ENCODE peak calls at places on chromosomes 2 and 18, in five cellular contexts. D, Z, K, P and A are unnamed samples.

GRCh38 chr2:137228566-137228965 is 463.2 kb downstream of the THSD7B start:
- DNase-seq in D (no peak), Z (no peak), K (no peak), P (no peak), A (no peak)

GRCh38 chr18:8686556-8686955 is 18.8 kb upstream of the MTCL1 start:
- DNase-seq in D (no peak), Z (no peak), K (no peak), P (no peak), A (no peak)

GRCh38 chr18:33579868-33580205 is 1.8 kb downstream of the ASXL3 start:
- DNase-seq in D (no peak), Z (no peak), K (no peak), P (no peak), A (no peak)

GRCh38 chr18:48818329-48819254 is 132.2 kb downstream of the SMAD7 start:
- DNase-seq in D (peak; percentile 37), Z (no peak), K (no peak), P (no peak), A (no peak)

GRCh38 chr18:68555935-68556334 is 159.0 kb downstream of the TMX3 start:
- DNase-seq in D (no peak), Z (no peak), K (no peak), P (no peak), A (no peak)

GRCh38 chr2:30195011-30195410 is 36.3 kb upstream of the LBH start:
- DNase-seq in D (no peak), Z (no peak), K (no peak), P (no peak), A (no peak)

GRCh38 chr2:14675489-14675888 is 43.0 kb downstream of the LRATD1 start:
- DNase-seq in D (no peak), Z (no peak), K (no peak), P (no peak), A (no peak)

GRCh38 chr2:192068966-192069365 is 125.8 kb downstream of the TMEFF2 start:
- DNase-seq in D (no peak), Z (no peak), K (no peak), P (no peak), A (no peak)

GRCh38 chr2:201357216-201357615 is at the start of gene FLACC1:
- DNase-seq in D (no peak), Z (peak; percentile 24), K (no peak), P (no peak), A (peak; percentile 51)

GRCh38 chr18:59015531-59016152 is 124.0 kb upstream of the SEC11C start:
- DNase-seq in D (peak; percentile 26), Z (no peak), K (no peak), P (no peak), A (no peak)

GRCh38 chr18:45806226-45806625 is 19.2 kb upstream of the SIGLEC15 start:
- DNase-seq in D (no peak), Z (peak; percentile 47), K (no peak), P (no peak), A (no peak)

GRCh38 chr18:25941556-25941955 is 148.9 kb downstream of the SS18 start:
- DNase-seq in D (no peak), Z (no peak), K (no peak), P (no peak), A (no peak)

GRCh38 chr2:183069174-183069573 is 9.4 kb upstream of the DUSP19 start:
- DNase-seq in D (no peak), Z (no peak), K (no peak), P (no peak), A (no peak)

GRCh38 chr2:127638361-127639110 is 7.4 kb upstream of the GPR17 start:
- DNase-seq in D (peak; percentile 83), Z (no peak), K (no peak), P (no peak), A (no peak)

GRCh38 chr2:27723372-27724144 is 48.0 kb upstream of the MRPL33 start:
- DNase-seq in D (peak; percentile 81), Z (peak; percentile 68), K (no peak), P (peak; percentile 70), A (no peak)

GRCh38 chr2:113126845-113127645 is at the start of gene IL1RN:
- DNase-seq in D (peak; percentile 23), Z (no peak), K (no peak), P (no peak), A (no peak)

GRCh38 chr2:168336786-168337388 is 89.5 kb upstream of the STK39 start:
- DNase-seq in D (peak; percentile 67), Z (no peak), K (no peak), P (no peak), A (no peak)

GRCh38 chr2:44956841-44957240 is 15.3 kb downstream of the SIX3 start:
- DNase-seq in D (no peak), Z (no peak), K (no peak), P (no peak), A (no peak)

GRCh38 chr2:1855150-1855549 is 110.8 kb upstream of the PXDN start:
- DNase-seq in D (peak; percentile 69), Z (no peak), K (no peak), P (no peak), A (no peak)

GRCh38 chr2:80073134-80073561 is 231.4 kb downstream of the LRRTM1 start:
- DNase-seq in D (no peak), Z (peak; percentile 16), K (no peak), P (no peak), A (peak; percentile 9)

DNA sequence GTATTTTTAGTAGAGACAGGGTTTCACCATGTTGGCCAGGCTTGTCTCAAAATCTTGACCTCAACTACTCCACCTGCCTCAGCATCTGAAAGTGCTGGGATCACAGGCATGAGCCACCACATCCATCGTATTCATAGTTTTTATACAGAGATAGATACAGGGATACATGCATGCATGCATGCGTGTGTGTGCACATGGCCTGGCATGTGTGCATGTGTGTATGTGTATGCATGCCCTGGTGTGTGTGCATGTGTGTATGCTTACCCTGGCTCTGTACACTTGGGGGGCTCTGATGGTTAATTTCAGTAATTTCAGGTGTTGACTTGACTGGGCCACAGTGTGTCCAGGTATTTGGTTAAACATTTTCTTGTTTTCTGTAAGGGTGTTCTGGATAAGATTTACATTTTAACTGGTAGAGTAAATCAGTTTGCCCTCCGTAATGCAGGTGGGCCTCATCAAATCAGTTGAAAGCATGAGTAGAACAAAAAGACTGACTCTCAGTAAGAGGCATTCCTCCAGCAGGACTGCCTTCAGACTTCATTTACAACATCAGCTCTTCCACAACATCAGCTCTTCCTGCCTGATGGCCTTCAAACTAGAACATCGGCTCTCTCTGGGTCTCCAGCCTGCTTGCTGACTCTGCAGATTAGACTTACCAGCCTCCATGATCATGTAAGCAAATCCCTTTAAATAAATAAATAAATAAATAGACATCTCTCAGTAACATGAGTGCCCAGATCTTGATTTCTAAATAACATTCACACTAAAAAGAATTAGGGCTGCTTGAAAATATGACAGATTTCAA is 30.8 kb downstream of the SESTD1 start:
- DNase-seq in D (no peak), Z (no peak), K (no peak), P (no peak), A (no peak)
- TF ChIP-seq POLR2A in D (no peak), Z (no peak), K (no peak), P (no peak), A (no peak)

GRCh38 chr2:65436169-65436824 is 3.9 kb upstream of the SPRED2 start:
- DNase-seq in D (peak; percentile 76), Z (peak; percentile 59), K (peak; percentile 55), P (peak; percentile 94), A (peak; percentile 85)
- TF ChIP-seq POLR2A in D (no peak), Z (no peak), K (peak; percentile 38), P (peak; percentile 86), A (no peak)

DNA sequence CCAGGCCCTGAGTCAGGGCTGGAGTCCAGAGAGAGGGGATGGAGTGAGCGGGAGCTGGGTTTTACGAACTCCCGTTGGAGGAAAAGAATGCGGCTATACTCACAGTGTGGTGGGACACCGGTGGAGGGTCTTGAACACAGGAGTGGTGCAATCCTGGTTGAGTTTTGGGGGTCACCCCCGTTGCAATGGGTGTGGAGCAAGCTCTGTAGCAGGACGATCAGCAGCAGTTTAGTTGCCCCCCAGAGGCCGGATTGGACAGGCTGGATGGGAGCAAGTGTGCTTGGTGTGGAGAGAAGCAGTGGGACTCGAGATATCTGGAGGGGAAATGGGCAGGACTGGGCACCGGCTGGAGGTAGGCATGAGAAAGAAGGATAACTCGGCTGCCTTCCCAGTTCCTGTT is 72.3 kb upstream of the TWIST2 start:
- DNase-seq in D (no peak), Z (no peak), K (no peak), P (no peak), A (no peak)
- TF ChIP-seq POLR2A in D (no peak), Z (no peak), K (no peak), P (no peak), A (no peak)

DNA sequence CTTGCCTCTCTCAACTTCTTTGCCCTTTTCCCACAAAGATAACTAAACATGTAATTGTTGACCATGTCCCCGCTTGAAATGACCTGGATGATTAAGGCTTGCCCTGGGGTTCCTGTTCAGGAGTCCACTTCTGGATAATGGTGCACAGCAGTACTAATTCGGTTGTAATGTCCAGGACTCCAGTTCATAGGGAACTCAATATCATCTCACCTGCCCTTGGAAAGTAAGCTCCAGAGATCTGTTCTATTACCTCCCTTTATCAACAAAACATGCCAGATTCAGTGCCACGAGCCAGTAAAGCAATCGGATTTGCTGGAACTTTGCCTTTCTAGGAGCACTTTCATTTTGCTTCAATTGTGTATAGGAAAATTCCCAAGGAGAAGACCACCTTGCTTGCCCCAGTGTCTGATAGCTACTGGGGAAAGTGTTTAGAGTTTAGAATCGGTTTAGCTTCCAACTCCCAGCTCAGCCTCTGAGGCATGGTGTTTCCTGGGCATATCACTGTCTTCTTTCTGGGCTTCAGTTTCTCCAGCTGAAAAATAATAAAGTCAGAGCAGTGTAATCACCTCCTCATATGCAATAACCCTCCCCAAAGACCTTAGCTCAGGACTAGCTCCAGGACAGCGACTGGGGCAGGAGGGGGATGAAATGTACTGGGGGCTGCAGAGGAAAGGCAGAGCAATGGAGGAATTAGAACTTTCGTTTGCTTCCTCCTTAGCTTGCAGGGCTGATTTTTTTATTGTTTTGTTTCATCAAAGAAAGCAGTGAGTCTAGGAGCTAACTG is 162.6 kb upstream of the CYRIA start:
- DNase-seq in D (no peak), Z (no peak), K (no peak), P (no peak), A (no peak)
- TF ChIP-seq POLR2A in D (no peak), Z (no peak), K (no peak), P (no peak), A (no peak)

GRCh38 chr2:110677530-110678456 is at the start of gene BUB1:
- DNase-seq in D (peak; percentile 98), Z (peak; percentile 96), K (peak; percentile 72), P (peak; percentile 98), A (peak; percentile 87)
- TF ChIP-seq POLR2A in D (peak; percentile 76), Z (peak; percentile 93), K (peak; percentile 85), P (peak; percentile 77), A (peak; percentile 80)

DNA sequence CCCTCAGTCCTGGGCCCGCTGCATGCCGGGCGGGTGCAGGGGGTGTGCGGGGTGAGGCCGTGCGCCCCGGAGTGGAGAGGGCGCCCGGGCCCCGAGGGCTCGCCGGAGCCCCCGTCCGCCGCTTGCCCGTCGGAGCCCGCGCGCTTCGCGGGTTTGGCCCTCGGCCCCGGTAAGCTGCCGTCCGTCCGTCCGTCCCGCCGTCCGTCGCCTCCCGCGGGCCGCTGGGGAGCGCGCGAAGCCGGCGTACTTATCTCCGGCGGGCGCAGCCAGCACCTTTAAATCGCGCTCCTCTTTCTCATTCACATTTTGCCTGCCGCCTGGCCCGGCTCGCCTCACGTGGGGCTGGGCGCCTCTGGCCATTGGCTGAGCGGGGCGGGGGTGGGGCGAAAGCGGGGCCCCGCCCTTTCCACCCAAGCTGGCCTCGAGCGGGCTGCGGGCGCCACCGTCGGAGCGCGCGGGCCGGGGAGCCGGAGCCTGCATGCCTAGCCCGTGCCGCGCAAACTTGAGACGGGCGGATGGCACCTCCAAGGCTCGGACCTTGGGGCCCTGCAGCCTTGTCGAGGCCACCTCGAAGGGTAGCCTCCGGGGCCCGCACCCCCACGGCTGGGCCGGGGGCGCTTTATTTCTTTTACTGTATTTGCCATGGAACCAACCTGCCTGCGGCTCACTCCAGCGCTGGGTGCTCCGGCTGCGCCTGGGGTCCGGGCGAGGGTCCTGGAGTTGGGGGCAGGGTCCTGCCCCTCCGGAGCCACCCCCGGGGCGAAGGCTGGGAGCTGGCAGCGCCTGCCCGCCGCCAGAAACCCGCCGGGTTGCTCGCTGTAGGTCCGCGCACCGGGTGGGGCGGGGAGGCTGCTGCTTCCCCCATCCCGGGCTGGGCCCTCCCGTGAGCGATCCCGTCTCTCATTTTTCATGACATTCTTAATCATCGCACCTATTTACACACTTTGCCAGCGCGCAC is at the start of gene GBX2:
- DNase-seq in D (peak; percentile 87), Z (peak; percentile 92), K (no peak), P (peak; percentile 27), A (peak; percentile 79)
- TF ChIP-seq POLR2A in D (no peak), Z (peak; percentile 77), K (no peak), P (no peak), A (peak; percentile 87)